ENCODE peak calls at places on chromosomes 4 and X, in four cellular contexts. R is GM23338, V is HCT116, D is H1. X is an unnamed sample.
A peak's percentile ranks its signal among the peaks of the same experiment; 100 is the strongest.

GRCh38 chr4:77437079-77437478 is 168.5 kb upstream of the CXCL13 start:
- DNase-seq in V (no peak), D (peak; percentile 48), R (peak; percentile 41), X (no peak)

GRCh38 chr4:166324321-166324720 is 451.3 kb downstream of the TLL1 start:
- DNase-seq in D (peak; percentile 63), V (peak; percentile 37), R (peak; percentile 75), X (no peak)

GRCh38 chrX:119753639-119754257 is 4.6 kb upstream of the SOWAHD start:
- DNase-seq in V (peak; percentile 48), D (no peak), R (peak; percentile 76), X (no peak)

GRCh38 chrX:135432881-135433521 is 11.3 kb downstream of the SMIM10L2A start:
- DNase-seq in R (no peak), D (no peak), V (no peak), X (no peak)

GRCh38 chr4:141810702-141811365 is 174.5 kb downstream of the IL15 start:
- DNase-seq in R (no peak), D (no peak), V (no peak), X (no peak)

GRCh38 chr4:54330896-54331295 is 101.8 kb downstream of the PDGFRA start:
- DNase-seq in R (no peak), V (no peak), D (no peak), X (no peak)

GRCh38 chr4:11496313-11496956 is 67.7 kb upstream of the HS3ST1 start:
- DNase-seq in D (no peak), V (no peak), R (no peak), X (no peak)

GRCh38 chrX:7334253-7334935 is 186.4 kb upstream of the PUDP start:
- DNase-seq in D (no peak), V (no peak), R (no peak), X (no peak)

GRCh38 chrX:374566-374965 is 12.1 kb downstream of the PPP2R3B start:
- DNase-seq in D (no peak), R (no peak), V (no peak), X (no peak)

GRCh38 chr4:41146196-41146595 is 68.1 kb downstream of the APBB2 start:
- DNase-seq in D (no peak), R (no peak), V (no peak), X (no peak)

GRCh38 chrX:110142096-110142495 is 139.2 kb downstream of the TMEM164 start:
- DNase-seq in D (no peak), R (no peak), V (no peak), X (no peak)

GRCh38 chr4:24770111-24770584 is 25.2 kb upstream of the SOD3 start:
- DNase-seq in D (no peak), V (peak; percentile 33), R (no peak), X (peak; percentile 78)

GRCh38 chr4:23594125-23594524 is 295.7 kb downstream of the PPARGC1A start:
- DNase-seq in D (no peak), V (no peak), R (no peak), X (no peak)

GRCh38 chr4:31291238-31291637 is 571.1 kb downstream of the PCDH7 start:
- DNase-seq in V (no peak), D (no peak), R (peak; percentile 57), X (no peak)

GRCh38 chr4:80492761-80493160 is 157.2 kb downstream of the CFAP299 start:
- DNase-seq in R (no peak), V (no peak), D (no peak), X (no peak)

GRCh38 chr4:113080050-113080449 is 30.6 kb downstream of the ANK2 start:
- DNase-seq in D (no peak), R (peak; percentile 35), V (no peak), X (no peak)

GRCh38 chrX:146396409-146396808 is 413.2 kb upstream of the CXorf51B start:
- DNase-seq in V (no peak), D (no peak), R (peak; percentile 13), X (no peak)

GRCh38 chr4:55001538-55001937 is 123.9 kb downstream of the KDR start:
- DNase-seq in V (no peak), D (no peak), R (no peak), X (no peak)

GRCh38 chr4:130127297-130127696 is 1031.3 kb downstream of the C4orf33 start:
- DNase-seq in D (no peak), V (no peak), R (no peak), X (no peak)

GRCh38 chrX:78024349-78025108 is 55.1 kb upstream of the PGAM4 start:
- DNase-seq in R (peak; percentile 51), V (peak; percentile 43), D (peak; percentile 45), X (no peak)

GRCh38 chrX:66328950-66329596 is 165.0 kb downstream of the HEPH start:
- DNase-seq in D (no peak), R (no peak), V (no peak), X (no peak)

GRCh38 chr4:144174401-144175067 is 34.0 kb upstream of the GYPA start:
- DNase-seq in V (peak; percentile 44), R (peak; percentile 70), D (no peak), X (no peak)

GRCh38 chr4:150211016-150211415 is 132.8 kb downstream of the DCLK2 start:
- DNase-seq in V (no peak), D (no peak), R (no peak), X (no peak)

GRCh38 chrX:7159132-7159861 is 11.3 kb upstream of the PUDP start:
- DNase-seq in R (no peak), V (no peak), D (no peak), X (no peak)

GRCh38 chr4:168659971-168660465 is 163.2 kb downstream of the PALLD start:
- DNase-seq in D (no peak), R (no peak), V (no peak), X (no peak)

GRCh38 chr4:45629717-45630116 is 494.1 kb downstream of the GABRG1 start:
- DNase-seq in D (no peak), R (no peak), V (no peak), X (no peak)

GRCh38 chr4:25722964-25723363 is 67.3 kb downstream of the SLC34A2 start:
- DNase-seq in V (no peak), R (no peak), D (no peak), X (no peak)

GRCh38 chrX:39654183-39654925 is 443.4 kb downstream of the BCOR start:
- DNase-seq in V (no peak), R (peak; percentile 46), D (no peak), X (no peak)

GRCh38 chr4:81214144-81214517 is 891 bp downstream of the PRKG2 start:
- DNase-seq in R (no peak), V (no peak), D (no peak), X (no peak)

GRCh38 chr4:149999485-150000074 is 78.7 kb upstream of the DCLK2 start:
- DNase-seq in R (peak; percentile 54), V (peak; percentile 60), D (no peak), X (no peak)

GRCh38 chrX:105837227-105837626 is 14.9 kb downstream of the NRK start:
- DNase-seq in D (no peak), R (no peak), V (no peak), X (no peak)

GRCh38 chr4:89001647-89002518 is 55.1 kb downstream of the FAM13A start:
- DNase-seq in D (no peak), R (no peak), V (no peak), X (no peak)

GRCh38 chr4:173680278-173680677 is 150.2 kb upstream of the HAND2 start:
- DNase-seq in D (no peak), V (no peak), R (no peak), X (no peak)

GRCh38 chr4:7792616-7793015 is 147.0 kb downstream of the AFAP1 start:
- DNase-seq in V (no peak), R (no peak), D (no peak), X (no peak)

GRCh38 chrX:135892781-135893180 is 463 bp downstream of the CT45A10 start:
- DNase-seq in R (no peak), V (no peak), D (no peak), X (no peak)

GRCh38 chr4:70747874-70748273 is 26.1 kb downstream of the RUFY3 start:
- DNase-seq in D (no peak), R (no peak), V (no peak), X (no peak)

GRCh38 chr4:5446595-5446994 is 261.8 kb downstream of the EVC2 start:
- DNase-seq in V (no peak), R (no peak), D (peak; percentile 22), X (no peak)
- TF ChIP-seq POLR2AphosphoS5 in V (no peak), R (no peak), D (no peak), X (no peak)

GRCh38 chr4:139018501-139018900 is 2.9 kb downstream of the NOCT start:
- DNase-seq in V (no peak), R (no peak), D (no peak), X (no peak)
- H3K4me3 ChIP-seq in V (no peak overlapping the region), R (peak overlapping the region; percentile 77), D (peak overlapping the region; percentile 40), X (no peak overlapping the region)

GRCh38 chr4:184384810-184385557 is 89.4 kb downstream of the IRF2 start:
- DNase-seq in V (no peak), R (peak; percentile 17), D (no peak), X (no peak)

GRCh38 chr4:184383497-184384055 is 90.8 kb downstream of the IRF2 start:
- DNase-seq in V (peak; percentile 24), D (no peak), R (no peak), X (no peak)

GRCh38 chr4:184382189-184382846 is 92.0 kb downstream of the IRF2 start:
- DNase-seq in D (no peak), R (no peak), V (no peak), X (no peak)

GRCh38 chr4:184385705-184386141 is 88.6 kb downstream of the IRF2 start:
- DNase-seq in V (no peak), D (no peak), R (peak; percentile 42), X (no peak)

DNA sequence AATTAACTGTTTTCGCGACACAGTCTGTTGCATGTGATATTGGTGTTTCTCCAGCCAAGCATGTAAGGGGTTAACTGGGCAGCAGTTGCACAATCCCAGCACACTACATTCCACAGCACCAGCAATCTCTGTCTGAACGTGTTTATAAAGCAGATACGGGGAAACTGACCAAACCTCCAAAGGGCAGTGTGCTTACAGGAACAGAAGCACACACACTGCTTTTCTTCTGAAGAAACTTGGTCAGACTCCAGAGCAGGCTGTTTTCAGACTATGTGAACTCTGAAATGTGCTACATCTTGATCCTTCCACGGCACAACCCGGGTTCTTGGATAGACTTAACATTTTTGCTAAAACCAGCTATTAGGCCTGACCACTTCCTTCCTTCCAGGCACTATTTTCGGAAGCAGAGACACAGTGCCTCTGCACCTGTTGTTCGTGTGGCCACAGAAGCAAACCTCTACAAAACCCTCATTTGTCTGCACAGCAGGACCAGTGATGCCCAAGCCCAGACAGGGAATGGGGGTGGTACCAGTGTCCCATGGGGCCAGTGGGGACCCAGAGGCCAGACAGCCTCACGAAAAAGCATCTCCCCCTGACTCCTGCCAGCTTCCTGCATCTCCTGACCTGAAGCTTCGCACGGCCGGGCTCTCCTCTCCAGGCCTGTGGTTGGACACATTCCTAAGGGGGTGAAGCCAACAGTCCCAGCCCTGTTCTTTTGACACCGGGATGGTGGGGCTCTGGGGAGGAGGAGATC is 90.1 kb downstream of the IRF2 start:
- DNase-seq in R (peak; percentile 26), V (no peak), D (no peak), X (no peak)
- TF ChIP-seq POLR2AphosphoS5 in R (no peak), V (no peak), D (no peak), X (no peak)

DNA sequence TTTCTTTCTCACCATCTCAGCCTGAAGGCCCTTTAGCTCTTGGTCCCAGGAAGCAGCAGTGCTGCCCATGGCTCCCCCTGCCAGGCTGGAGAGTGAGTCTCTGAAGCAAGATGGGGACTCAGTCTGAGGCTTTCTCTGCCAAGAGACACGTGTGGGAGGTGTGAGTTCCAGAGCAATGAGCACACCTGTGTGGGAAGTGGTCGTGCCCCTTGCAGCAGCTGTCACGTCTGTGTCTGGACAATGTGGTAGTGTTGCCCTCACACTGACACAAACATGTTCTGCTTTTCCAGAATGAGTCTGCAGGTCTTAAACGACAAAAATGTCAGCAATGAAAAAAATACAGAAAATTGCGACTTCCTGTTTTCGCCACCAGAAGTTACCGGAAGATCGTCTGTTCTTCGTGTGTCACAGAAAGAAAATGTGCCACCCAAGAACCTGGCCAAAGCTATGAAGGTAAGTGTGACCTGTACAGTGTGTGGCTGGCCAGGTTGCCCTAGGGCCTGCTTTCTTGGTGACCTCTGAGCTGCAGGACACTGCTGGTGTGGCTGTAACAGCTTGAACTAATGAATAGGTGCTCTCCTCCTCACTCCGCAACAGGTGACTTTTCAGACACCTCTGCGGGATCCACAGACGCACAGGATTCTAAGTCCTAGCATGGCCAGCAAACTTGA is 1.9 kb downstream of the TACC3 start:
- DNase-seq in D (no peak), V (no peak), R (no peak), X (no peak)
- H3K4me3 ChIP-seq in D (peak overlapping the region; percentile 96), V (peak overlapping the region; percentile 94), R (peak overlapping the region; percentile 95), X (no peak overlapping the region)